ENCODE peak calls at places on chromosomes 3 and 15, in five cellular contexts. G is lung, P is right cardiac atrium, T is Karpas-422, C is tibial artery. E is an unnamed sample. For H3K4me1, the result is how much of the 10 kb centered on the place peaks cover.

GRCh38 chr3:178645503-178645902 is 109.3 kb downstream of the KCNMB2 start:
- DNase-seq in G (no peak), P (no peak), T (no peak), C (no peak), E (no peak)

GRCh38 chr3:13703071-13703470 is 154.1 kb downstream of the FBLN2 start:
- DNase-seq in G (no peak), P (no peak), T (no peak), C (peak), E (no peak)

GRCh38 chr3:157502916-157503620 is at the start of gene VEPH1:
- DNase-seq in G (no peak), P (no peak), T (no peak), C (no peak), E (no peak)

GRCh38 chr3:126456766-126457388 is 18.8 kb downstream of the ZXDC start:
- DNase-seq in G (no peak), P (no peak), T (no peak), C (peak), E (no peak)

GRCh38 chr3:47204875-47205274 is 41.0 kb upstream of the SETD2 start:
- DNase-seq in G (no peak), P (no peak), T (no peak), C (no peak), E (no peak)

GRCh38 chr15:39543651-39544050 is 37.2 kb upstream of the THBS1 start:
- DNase-seq in G (no peak), P (no peak), T (no peak), C (no peak), E (no peak)

GRCh38 chr15:52144656-52145055 is 32.1 kb upstream of the BCL2L10 start:
- DNase-seq in G (no peak), P (no peak), T (no peak), C (no peak), E (no peak)

GRCh38 chr3:161403251-161403650 is 31.9 kb upstream of the SPTSSB start:
- DNase-seq in G (no peak), P (no peak), T (no peak), C (no peak), E (no peak)

GRCh38 chr15:29268706-29269484 is 727 bp downstream of the NSMCE3 start:
- DNase-seq in G (no peak), P (peak), T (peak), C (peak), E (peak)

GRCh38 chr15:101031203-101031602 is 112.0 kb downstream of the LRRK1 start:
- DNase-seq in G (peak), P (no peak), T (no peak), C (peak), E (no peak)

GRCh38 chr3:16908006-16908405 is 23.3 kb downstream of the PLCL2 start:
- DNase-seq in G (no peak), P (no peak), T (no peak), C (no peak), E (no peak)

GRCh38 chr3:16908408-16908807 is 23.7 kb downstream of the PLCL2 start:
- DNase-seq in G (no peak), P (no peak), T (no peak), C (no peak), E (no peak)

GRCh38 chr3:16908878-16909277 is 24.1 kb downstream of the PLCL2 start:
- DNase-seq in G (no peak), P (no peak), T (no peak), C (no peak), E (no peak)

GRCh38 chr3:16910207-16910606 is 25.5 kb downstream of the PLCL2 start:
- DNase-seq in G (no peak), P (no peak), T (no peak), C (no peak), E (no peak)

GRCh38 chr3:16909802-16910201 is 25.0 kb downstream of the PLCL2 start:
- DNase-seq in G (no peak), P (no peak), T (no peak), C (no peak), E (no peak)
- H3K4me1 ChIP-seq in G (under half), P (under half), T (under half), C (under half), E (half or more)

DNA sequence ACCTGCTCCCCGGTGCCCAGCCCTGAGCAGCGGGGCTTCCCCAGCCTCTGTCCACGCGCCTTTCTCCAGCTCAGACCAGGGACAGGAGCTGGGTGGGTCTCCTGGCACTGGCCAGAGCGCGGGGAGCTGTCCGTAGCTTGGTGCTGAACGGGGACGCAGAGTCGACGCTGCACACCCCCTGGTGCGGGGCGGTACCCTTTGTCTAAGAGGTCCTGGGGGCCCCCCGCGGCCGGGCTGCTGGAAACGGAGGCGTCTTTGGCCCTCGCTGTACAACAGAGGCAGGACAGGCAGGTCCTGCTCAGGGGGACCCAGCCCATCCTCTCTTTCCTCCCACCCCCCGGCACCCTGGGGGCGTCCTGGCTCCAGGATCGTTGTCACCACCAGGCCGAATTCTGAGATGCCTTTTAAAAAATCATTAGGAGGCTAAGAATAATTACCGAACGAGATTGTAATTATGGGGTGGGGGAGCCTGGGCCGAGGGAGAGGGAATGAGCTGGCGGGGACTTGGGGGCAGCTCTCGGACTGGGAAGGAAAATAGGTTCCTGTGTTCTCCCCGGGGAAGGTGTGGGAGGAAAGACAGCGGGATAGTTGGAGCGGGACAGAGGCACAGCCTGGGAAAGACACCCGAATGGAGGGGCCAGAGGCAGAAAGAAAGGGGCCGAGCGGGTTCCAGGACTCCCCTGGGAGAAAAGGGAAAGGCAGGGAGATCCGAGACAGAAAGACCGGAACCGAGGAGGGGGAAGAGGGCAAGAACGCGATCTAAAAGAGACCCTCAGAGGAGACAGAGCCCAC is 4.1 kb upstream of the SKOR1 start:
- DNase-seq in G (no peak), P (peak), T (no peak), C (no peak), E (no peak)
- H3K4me1 ChIP-seq in G (under half), P (under half), T (under half), C (half or more), E (under half)

DNA sequence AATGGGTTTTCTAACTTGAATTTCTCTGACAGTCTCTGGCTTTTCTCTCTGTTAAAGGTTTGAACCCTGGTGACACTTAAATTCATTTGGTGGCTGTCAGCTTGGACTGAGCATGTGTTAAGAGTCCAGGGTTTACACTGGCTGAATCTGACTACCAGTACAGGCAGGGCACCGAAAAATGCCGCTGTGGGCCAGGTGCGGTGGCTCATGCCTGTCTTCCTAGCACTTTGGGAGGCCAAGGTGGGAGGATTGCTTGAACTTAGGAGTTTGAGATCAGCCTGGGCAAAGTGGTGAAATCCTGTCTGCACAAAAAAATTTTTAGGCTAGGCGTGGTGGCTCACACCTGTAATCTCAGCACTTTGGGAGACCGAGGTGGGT is 1.8 kb downstream of the MANF start:
- DNase-seq in G (no peak), P (peak), T (no peak), C (peak), E (no peak)
- H3K4me1 ChIP-seq in G (under half), P (under half), T (half or more), C (half or more), E (half or more)

GRCh38 chr3:125141596-125142417 is 70.7 kb downstream of the SLC12A8 start:
- DNase-seq in G (peak), P (peak), T (no peak), C (peak), E (no peak)
- H3K4me1 ChIP-seq in G (under half), P (under half), T (half or more), C (under half), E (under half)

GRCh38 chr15:45179221-45179985 is 8.4 kb downstream of the SHF start:
- DNase-seq in G (peak), P (peak), T (peak), C (no peak), E (peak)
- H3K4me1 ChIP-seq in G (under half), P (under half), T (half or more), C (under half), E (under half)

GRCh38 chr15:66771351-66771650 is 69.3 kb downstream of the SMAD6 start:
- DNase-seq in G (no peak), P (no peak), T (no peak), C (no peak), E (no peak)
- H3K4me1 ChIP-seq in G (under half), P (half or more), T (under half), C (under half), E (under half)

GRCh38 chr15:26875476-26875850 is 8.6 kb downstream of the GABRA5 start:
- DNase-seq in G (no peak), P (no peak), T (no peak), C (no peak), E (no peak)
- H3K4me1 ChIP-seq in G (under half), P (under half), T (under half), C (under half), E (under half)

GRCh38 chr15:90909976-90910375 is 6.9 kb downstream of the MAN2A2 start:
- DNase-seq in G (no peak), P (no peak), T (no peak), C (no peak), E (no peak)
- H3K4me1 ChIP-seq in G (under half), P (under half), T (under half), C (under half), E (under half)

GRCh38 chr15:47516576-47517371 is 200.5 kb upstream of the SEMA6D start:
- DNase-seq in G (no peak), P (no peak), T (no peak), C (no peak), E (no peak)
- H3K4me1 ChIP-seq in G (under half), P (under half), T (under half), C (under half), E (under half)

GRCh38 chr3:57126244-57126643 is 38.9 kb downstream of the IL17RD start:
- DNase-seq in G (no peak), P (no peak), T (no peak), C (no peak), E (no peak)

GRCh38 chr3:57127849-57128566 is 37.1 kb downstream of the IL17RD start:
- DNase-seq in G (no peak), P (no peak), T (no peak), C (no peak), E (no peak)

GRCh38 chr3:57131210-57131588 is 34.0 kb downstream of the IL17RD start:
- DNase-seq in G (no peak), P (no peak), T (no peak), C (no peak), E (peak)

GRCh38 chr3:57128863-57129602 is 36.1 kb downstream of the IL17RD start:
- DNase-seq in G (no peak), P (no peak), T (no peak), C (no peak), E (no peak)

GRCh38 chr3:57130426-57131209 is 34.5 kb downstream of the IL17RD start:
- DNase-seq in G (no peak), P (no peak), T (no peak), C (no peak), E (peak)
- H3K4me1 ChIP-seq in G (under half), P (under half), T (under half), C (under half), E (under half)

E was measured in OCI-LY7.